ENCODE peak calls at places on chromosomes 12 and 14, in seven cellular contexts. R is breast epithelium; J is cardiac muscle cell; L is fibroblast of lung; T is ovary; W is PC-3; G is CD4-positive, alpha-beta memory T cell. V is an unnamed sample.

GRCh38 chr12:124049451-124050094 is 76.6 kb downstream of the ZNF664 start:
- DNase-seq in L (peak; percentile 41), J (no peak), T (no peak), W (no peak), R (no peak), G (no peak), V (no peak)

GRCh38 chr14:20690848-20691640 is 2.5 kb downstream of the ANG start:
- DNase-seq in L (peak; percentile 58), W (peak; percentile 86), G (peak; percentile 61), J (peak; percentile 81), T (peak; percentile 58), R (peak; percentile 47), V (peak; percentile 63)

GRCh38 chr12:111687255-111687654 is 1.4 kb downstream of the ACAD10 start:
- DNase-seq in G (no peak), W (peak; percentile 43), R (no peak), T (no peak), J (no peak), L (no peak), V (no peak)

GRCh38 chr14:60485600-60486251 is at the start of gene C14orf39:
- DNase-seq in G (no peak), W (peak; percentile 65), R (no peak), L (peak; percentile 51), T (no peak), J (peak; percentile 85), V (no peak)

GRCh38 chr14:103541944-103542544 is 13.0 kb downstream of the TRMT61A start:
- DNase-seq in G (no peak), R (no peak), L (no peak), J (no peak), T (no peak), W (no peak), V (no peak)

GRCh38 chr12:46858368-46858767 is 32.6 kb upstream of the SLC38A4 start:
- DNase-seq in J (no peak), T (no peak), G (no peak), L (no peak), R (no peak), W (no peak), V (no peak)

GRCh38 chr14:60720962-60721330 is 3.2 kb downstream of the SIX4 start:
- DNase-seq in W (no peak), G (no peak), J (no peak), L (no peak), R (no peak), T (no peak), V (no peak)

GRCh38 chr12:44584625-44585024 is 291.5 kb downstream of the NELL2 start:
- DNase-seq in J (no peak), W (no peak), L (no peak), G (no peak), R (no peak), T (no peak), V (no peak)

GRCh38 chr12:6925543-6926279 is 2.0 kb upstream of the ATN1 start:
- DNase-seq in J (peak; percentile 52), T (peak; percentile 85), W (peak; percentile 81), G (no peak), L (peak; percentile 96), R (peak; percentile 94), V (no peak)

GRCh38 chr12:3727877-3728632 is 24.9 kb downstream of the CRACR2A start:
- DNase-seq in J (no peak), G (peak; percentile 45), L (peak; percentile 48), W (no peak), R (no peak), T (no peak), V (peak; percentile 59)

GRCh38 chr12:80325167-80325959 is 118.7 kb upstream of the PTPRQ start:
- DNase-seq in T (no peak), R (no peak), J (peak; percentile 27), G (no peak), L (no peak), W (no peak), V (no peak)

GRCh38 chr12:123761841-123762714 is at the start of gene DNAH10:
- DNase-seq in T (no peak), L (peak; percentile 22), R (no peak), W (no peak), G (peak; percentile 3), J (peak; percentile 81), V (peak; percentile 34)

GRCh38 chr12:125403145-125403789 is 338.0 kb downstream of the AACS start:
- DNase-seq in L (peak; percentile 15), T (no peak), G (no peak), J (peak; percentile 64), R (no peak), W (peak; percentile 77), V (no peak)

DNA sequence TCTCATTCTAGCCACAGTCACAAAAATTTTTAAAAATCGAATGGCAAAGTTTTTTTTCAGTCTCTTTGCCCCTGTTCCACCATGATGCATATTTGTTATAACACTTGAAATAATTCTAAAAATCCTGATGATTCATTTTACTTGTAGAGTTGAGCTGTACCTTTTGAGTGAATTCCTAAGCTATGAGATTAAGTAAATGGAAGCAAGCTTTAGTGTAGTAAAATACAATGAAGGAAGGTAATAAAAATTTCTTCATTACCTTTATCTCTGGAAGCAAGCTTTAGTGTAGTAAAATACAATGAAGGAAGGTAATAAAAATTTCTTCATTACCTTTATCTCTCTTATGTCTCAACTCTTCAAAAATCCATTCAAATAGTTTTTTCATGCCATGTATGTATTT is 46.1 kb downstream of the TMTC3 start:
- DNase-seq in G (no peak), J (no peak), T (no peak), W (peak; percentile 72), L (peak; percentile 63), R (no peak), V (no peak)
- H3K27ac ChIP-seq in G (no peak overlapping the region), J (no peak overlapping the region), T (no peak overlapping the region), W (peak overlapping the region; percentile 88), L (no peak overlapping the region), R (no peak overlapping the region), V (no peak overlapping the region)

GRCh38 chr14:22977434-22977683 is 5.0 kb downstream of the AJUBA start:
- DNase-seq in R (no peak), W (no peak), T (no peak), L (no peak), G (no peak), J (no peak), V (no peak)
- H3K4me3 ChIP-seq in R (no peak overlapping the region), W (peak overlapping the region; percentile 43), T (no peak overlapping the region), L (no peak overlapping the region), G (no peak overlapping the region), J (no peak overlapping the region), V (no peak overlapping the region)

GRCh38 chr14:56811596-56812363 is 1.5 kb upstream of the OTX2 start:
- DNase-seq in R (no peak), W (no peak), G (no peak), J (no peak), T (no peak), L (no peak), V (no peak)

GRCh38 chr14:56810850-56811595 is 744 bp upstream of the OTX2 start:
- DNase-seq in J (no peak), W (no peak), T (no peak), G (no peak), R (no peak), L (no peak), V (no peak)

GRCh38 chr14:56813143-56813551 is 2.9 kb upstream of the OTX2 start:
- DNase-seq in R (no peak), L (no peak), J (no peak), T (no peak), G (no peak), W (no peak), V (no peak)

GRCh38 chr14:56814468-56815074 is 4.3 kb upstream of the OTX2 start:
- DNase-seq in W (no peak), L (no peak), J (no peak), T (no peak), R (no peak), G (no peak), V (no peak)

GRCh38 chr14:56812364-56813103 is 2.3 kb upstream of the OTX2 start:
- DNase-seq in T (no peak), W (no peak), G (no peak), R (no peak), J (no peak), L (no peak), V (no peak)
- H3K27me3 ChIP-seq in T (peaks cover 7% of the 10 kb centered on the region), W (peaks cover 96% of the 10 kb centered on the region), G (peaks cover 43% of the 10 kb centered on the region), R (peaks cover 99% of the 10 kb centered on the region), J (peaks cover 100% of the 10 kb centered on the region), L (peaks cover 55% of the 10 kb centered on the region), V (no peaks in the 10 kb centered on the region)

GRCh38 chr12:41223600-41223999 is 35.5 kb downstream of the PDZRN4 start:
- DNase-seq in W (no peak), G (no peak), R (no peak), T (no peak), L (no peak), J (no peak), V (no peak)

GRCh38 chr12:41217731-41218130 is 29.6 kb downstream of the PDZRN4 start:
- DNase-seq in W (no peak), J (no peak), G (no peak), R (no peak), T (no peak), L (no peak), V (no peak)

GRCh38 chr12:41224066-41224465 is 35.9 kb downstream of the PDZRN4 start:
- DNase-seq in W (no peak), J (no peak), T (no peak), R (no peak), L (no peak), G (no peak), V (no peak)

GRCh38 chr12:41225179-41225578 is 37.1 kb downstream of the PDZRN4 start:
- DNase-seq in R (no peak), L (no peak), W (no peak), T (no peak), J (no peak), G (no peak), V (no peak)

GRCh38 chr12:41220931-41221330 is 32.8 kb downstream of the PDZRN4 start:
- DNase-seq in W (no peak), R (no peak), T (no peak), J (no peak), L (no peak), G (no peak), V (no peak)
- H3K27ac ChIP-seq in W (no peak overlapping the region), R (no peak overlapping the region), T (no peak overlapping the region), J (no peak overlapping the region), L (no peak overlapping the region), G (no peak overlapping the region), V (no peak overlapping the region)

GRCh38 chr14:31549817-31550216 is 11.4 kb upstream of the NUBPL start:
- DNase-seq in R (no peak), J (no peak), T (no peak), L (no peak), W (no peak), G (no peak), V (no peak)
- H3K4me3 ChIP-seq in R (no peak overlapping the region), J (no peak overlapping the region), T (no peak overlapping the region), L (no peak overlapping the region), W (no peak overlapping the region), G (no peak overlapping the region), V (no peak overlapping the region)

GRCh38 chr12:2233034-2233433 is 180.2 kb downstream of the CACNA1C start:
- DNase-seq in T (no peak), G (no peak), R (no peak), L (peak; percentile 43), J (no peak), W (peak; percentile 65), V (no peak)
- H3K27me3 ChIP-seq in T (no peaks in the 10 kb centered on the region), G (peaks cover 4% of the 10 kb centered on the region), R (no peaks in the 10 kb centered on the region), L (no peaks in the 10 kb centered on the region), J (no peaks in the 10 kb centered on the region), W (peaks cover 8% of the 10 kb centered on the region), V (no peaks in the 10 kb centered on the region)